ENCODE peak calls at places on chromosomes 6 and 20, in five cellular contexts. L is DND-41, R is ascending aorta, C is right lobe of liver, V is IMR-90. O is an unnamed sample.

GRCh38 chr6:163405412-163406309 is 8.9 kb upstream of the QKI start:
- DNase-seq in L (no peak), R (peak; percentile 81), C (peak; percentile 80), V (no peak), O (peak; percentile 74)

GRCh38 chr20:36173451-36173933 is 19.0 kb downstream of the EPB41L1 start:
- DNase-seq in L (peak; percentile 44), R (no peak), C (no peak), V (peak; percentile 13), O (no peak)

GRCh38 chr20:46999821-47000465 is 105.3 kb downstream of the EYA2 start:
- DNase-seq in L (no peak), R (no peak), C (no peak), V (no peak), O (no peak)

GRCh38 chr6:24926639-24927038 is 9.1 kb downstream of the RIPOR2 start:
- DNase-seq in L (no peak), R (no peak), C (no peak), V (no peak), O (no peak)

GRCh38 chr6:128567029-128567428 is 46.6 kb upstream of the PTPRK start:
- DNase-seq in L (no peak), R (no peak), C (no peak), V (no peak), O (no peak)

GRCh38 chr6:116309657-116310056 is 29.9 kb upstream of the TSPYL1 start:
- DNase-seq in L (no peak), R (no peak), C (no peak), V (no peak), O (no peak)

GRCh38 chr20:7770578-7770977 is 169.7 kb downstream of the HAO1 start:
- DNase-seq in L (peak; percentile 9), R (no peak), C (no peak), V (no peak), O (no peak)

GRCh38 chr6:77448546-77448945 is 14.7 kb downstream of the HTR1B start:
- DNase-seq in L (no peak), R (no peak), C (no peak), V (peak; percentile 20), O (no peak)

GRCh38 chr6:11294263-11294662 is 61.8 kb upstream of the NEDD9 start:
- DNase-seq in L (no peak), R (no peak), C (no peak), V (no peak), O (no peak)

GRCh38 chr20:50533061-50533460 is 22.9 kb downstream of the PTPN1 start:
- DNase-seq in L (no peak), R (no peak), C (no peak), V (peak; percentile 81), O (no peak)

GRCh38 chr6:7136859-7137334 is 29.1 kb downstream of the RREB1 start:
- DNase-seq in L (no peak), R (peak; percentile 62), C (no peak), V (no peak), O (no peak)

GRCh38 chr6:56851541-56852248 is 103.2 kb upstream of the BEND6 start:
- DNase-seq in L (no peak), R (peak; percentile 77), C (no peak), V (peak; percentile 89), O (no peak)

GRCh38 chr20:38110525-38111178 is 54.4 kb downstream of the TGM2 start:
- DNase-seq in L (no peak), R (no peak), C (no peak), V (no peak), O (peak; percentile 37)
- H3K4me1 ChIP-seq in L (no peaks in the 10 kb centered on the region), R (peaks cover 12% of the 10 kb centered on the region), C (no peaks in the 10 kb centered on the region), V (peaks cover 20% of the 10 kb centered on the region), O (peaks cover 60% of the 10 kb centered on the region)

GRCh38 chr20:48626226-48626937 is 201.4 kb downstream of the PREX1 start:
- DNase-seq in L (peak; percentile 61), R (no peak), C (peak; percentile 22), V (peak; percentile 44), O (no peak)
- H3K4me3 ChIP-seq in L (no peak overlapping the region), R (no peak overlapping the region), C (no peak overlapping the region), V (no peak overlapping the region), O (no peak overlapping the region)

DNA sequence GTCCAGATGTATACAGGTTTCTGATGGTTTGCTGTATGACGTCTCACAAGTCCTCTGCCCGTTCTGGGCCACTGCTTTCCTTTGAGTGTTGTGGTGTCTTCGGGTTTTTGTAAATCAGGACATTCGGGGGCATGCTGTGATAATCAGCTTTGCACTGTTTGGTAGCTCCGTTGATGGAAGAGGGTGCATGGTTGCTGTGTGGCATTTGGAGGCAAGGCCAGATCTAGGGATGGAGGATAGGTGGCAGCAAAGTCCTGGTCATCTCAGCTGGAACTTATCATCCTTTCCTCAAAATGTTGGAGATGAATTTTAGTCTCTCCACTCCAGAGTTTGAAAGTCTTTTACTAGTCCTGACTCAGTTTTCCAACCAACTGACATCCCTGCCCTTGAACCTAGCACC is 91.0 kb downstream of the SCP2D1 start:
- DNase-seq in L (no peak), R (no peak), C (no peak), V (no peak), O (no peak)
- TF ChIP-seq CTCF in L (peak; percentile 28), R (no peak), C (peak; percentile 36), V (no peak), O (peak; percentile 36)

GRCh38 chr6:136783495-136784270 is 8.6 kb downstream of the MAP3K5 start:
- DNase-seq in L (no peak), R (no peak), C (no peak), V (no peak), O (peak; percentile 35)
- H3K4me1 ChIP-seq in L (peaks cover 8% of the 10 kb centered on the region), R (peaks cover 15% of the 10 kb centered on the region), C (no peaks in the 10 kb centered on the region), V (peaks cover 25% of the 10 kb centered on the region), O (peaks cover 8% of the 10 kb centered on the region)

DNA sequence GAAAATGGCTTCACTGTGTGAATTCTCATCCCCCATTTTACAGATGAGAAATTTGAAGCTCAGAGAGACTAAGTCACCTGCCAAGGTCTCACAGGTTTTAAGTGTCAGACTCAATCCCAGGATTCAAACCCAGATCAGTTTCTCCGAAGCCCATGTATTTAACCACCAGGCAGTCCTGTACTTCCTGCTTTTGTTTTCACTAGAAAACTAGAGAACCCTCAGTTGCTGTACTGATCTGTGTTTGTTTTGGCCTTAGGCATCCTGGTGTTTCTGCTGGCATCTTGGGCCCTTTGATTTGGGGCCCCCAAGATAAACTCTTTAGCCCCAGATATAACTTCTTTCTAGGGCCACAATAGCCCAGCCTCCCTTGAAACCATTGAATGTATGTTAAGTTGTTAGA is 36.5 kb downstream of the PPP1R16B start:
- DNase-seq in L (no peak), R (no peak), C (no peak), V (no peak), O (no peak)
- H3K4me3 ChIP-seq in L (no peak overlapping the region), R (no peak overlapping the region), C (no peak overlapping the region), V (no peak overlapping the region), O (no peak overlapping the region)

GRCh38 chr6:31861150-31861549 is 1.5 kb downstream of the NEU1 start:
- DNase-seq in L (no peak), R (no peak), C (no peak), V (no peak), O (no peak)
- TF ChIP-seq CTCF in L (no peak), R (no peak), C (no peak), V (no peak), O (no peak)